ENCODE peak calls at places on chromosomes 13 and 19, in five cellular contexts. Y, Q, N, H and D are unnamed samples.

GRCh38 chr19:49952906-49953305 is 8.1 kb downstream of the SIGLEC11 start:
- DNase-seq in N (no peak), Q (no peak), H (no peak), Y (no peak), D (no peak)

GRCh38 chr13:44759723-44760360 is 183.7 kb upstream of the TSC22D1 start:
- DNase-seq in H (no peak), N (peak; percentile 51), Y (no peak), Q (no peak), D (peak; percentile 92)

GRCh38 chr19:13574933-13575332 is 68.7 kb upstream of the CACNA1A start:
- DNase-seq in H (no peak), N (no peak), Q (no peak), Y (no peak), D (no peak)

GRCh38 chr13:51999525-51999924 is 11.7 kb downstream of the ATP7B start:
- DNase-seq in N (no peak), H (no peak), Y (no peak), Q (no peak), D (no peak)

GRCh38 chr19:4456843-4457653 is 546 bp downstream of the UBXN6 start:
- DNase-seq in Q (peak; percentile 39), H (peak; percentile 58), N (peak; percentile 50), Y (peak; percentile 52), D (no peak)

GRCh38 chr13:37947419-37948140 is 78.0 kb upstream of the TRPC4 start:
- DNase-seq in H (no peak), N (no peak), Y (no peak), Q (no peak), D (no peak)

GRCh38 chr13:34414616-34415015 is 527.5 kb upstream of the NBEA start:
- DNase-seq in H (no peak), Q (no peak), Y (no peak), N (no peak), D (no peak)

GRCh38 chr13:98542568-98543379 is 34.1 kb downstream of the STK24 start:
- DNase-seq in N (no peak), H (no peak), Y (no peak), Q (no peak), D (no peak)

GRCh38 chr13:28641600-28641926 is 17.4 kb upstream of the POMP start:
- DNase-seq in H (no peak), Q (no peak), Y (no peak), N (no peak), D (no peak)

GRCh38 chr13:29878101-29878500 is 27.7 kb upstream of the UBL3 start:
- DNase-seq in Y (no peak), H (no peak), N (no peak), Q (no peak), D (no peak)

GRCh38 chr13:94658926-94659649 is 53.3 kb downstream of the SOX21 start:
- DNase-seq in H (no peak), Y (no peak), Q (no peak), N (no peak), D (no peak)

GRCh38 chr13:94176576-94176975 is 302.9 kb downstream of the DCT start:
- DNase-seq in N (no peak), Y (no peak), Q (no peak), H (no peak), D (no peak)

GRCh38 chr13:112725346-112726017 is 35.6 kb downstream of the ATP11A start:
- DNase-seq in H (no peak), Y (no peak), Q (no peak), N (peak; percentile 80), D (peak; percentile 92)

GRCh38 chr13:109249780-109250528 is 536.4 kb downstream of the IRS2 start:
- DNase-seq in Q (no peak), Y (no peak), H (no peak), N (no peak), D (no peak)

GRCh38 chr13:112014857-112015256 is 52.1 kb upstream of the SOX1 start:
- DNase-seq in Q (no peak), Y (no peak), H (no peak), N (no peak), D (no peak)

GRCh38 chr13:43363156-43363918 is 340.0 kb downstream of the DNAJC15 start:
- DNase-seq in Y (no peak), Q (no peak), N (no peak), H (no peak), D (peak; percentile 66)

GRCh38 chr13:110964229-110965037 is 49.6 kb upstream of the ANKRD10 start:
- DNase-seq in H (no peak), Y (no peak), Q (no peak), N (no peak), D (no peak)

GRCh38 chr19:41584931-41585330 is 9.0 kb downstream of the CEACAM21 start:
- DNase-seq in N (no peak), H (no peak), Y (no peak), Q (no peak), D (no peak)

GRCh38 chr13:50521750-50522149 is 321.7 kb downstream of the DLEU7 start:
- DNase-seq in Q (no peak), Y (no peak), H (no peak), N (no peak), D (no peak)

GRCh38 chr19:3450796-3451411 is 29.4 kb downstream of the SMIM24 start:
- DNase-seq in H (no peak), N (no peak), Y (no peak), Q (no peak), D (no peak)

GRCh38 chr13:25762795-25763377 is 288.9 kb downstream of the SHISA2 start:
- DNase-seq in H (no peak), Y (no peak), N (no peak), Q (no peak), D (no peak)

GRCh38 chr13:110137677-110138008 is 169.3 kb downstream of the COL4A1 start:
- DNase-seq in Y (no peak), H (no peak), Q (no peak), N (peak; percentile 89), D (peak; percentile 81)

GRCh38 chr19:14413765-14414171 is 5.4 kb downstream of the DDX39A start:
- DNase-seq in H (no peak), N (no peak), Q (no peak), Y (no peak), D (no peak)

GRCh38 chr13:75596657-75597182 is 39.4 kb upstream of the LMO7 start:
- DNase-seq in H (no peak), N (no peak), Q (no peak), Y (no peak), D (no peak)

GRCh38 chr13:50793026-50793425 is 50.5 kb downstream of the DLEU7 start:
- DNase-seq in Q (no peak), N (no peak), Y (no peak), H (no peak), D (no peak)

GRCh38 chr13:49113526-49114286 is 106.4 kb upstream of the MLNR start:
- DNase-seq in Q (no peak), H (no peak), N (no peak), Y (no peak), D (no peak)

GRCh38 chr19:53463263-53463662 is 4.3 kb upstream of the ZNF813 start:
- DNase-seq in Q (no peak), N (peak; percentile 16), Y (no peak), H (no peak), D (no peak)

GRCh38 chr19:49534632-49535385 is 7.0 kb downstream of the RCN3 start:
- DNase-seq in Y (no peak), Q (no peak), H (no peak), N (no peak), D (no peak)

GRCh38 chr19:55229789-55230182 is 1.2 kb upstream of the TMEM86B start:
- DNase-seq in H (no peak), N (no peak), Y (no peak), Q (no peak), D (no peak)

GRCh38 chr13:27794075-27794691 is 1.9 kb downstream of the GSX1 start:
- DNase-seq in Y (no peak), Q (no peak), N (no peak), H (no peak), D (no peak)

GRCh38 chr19:34513767-34514166 is 32.2 kb downstream of the WTIP start:
- DNase-seq in Q (no peak), H (no peak), N (no peak), Y (no peak), D (no peak)